ENCODE peak calls at places on chromosomes 2 and 18, in seven cellular contexts. F is activated CD4-positive, alpha-beta T cell treated with anti-CD3 and anti-CD28 coated beads, Interleukin-2, amount 50 U/mL, for 24 hours; T is heart left ventricle; A is AG10803; Q is astrocyte of the spinal cord; R is DMS153; D is T-cell. S is an unnamed sample.

GRCh38 chr2:240368746-240369724 is 66.4 kb upstream of the GPC1 start:
- DNase-seq in Q (no peak), T (peak; percentile 87), R (no peak), A (peak; percentile 16), F (no peak), D (no peak), S (no peak)

GRCh38 chr2:126902152-126902835 is 3.6 kb downstream of the TEX51 start:
- DNase-seq in A (no peak), F (no peak), T (no peak), R (no peak), Q (no peak), D (no peak), S (peak; percentile 11)

GRCh38 chr2:174331731-174332606 is 2.8 kb upstream of the SP9 start:
- DNase-seq in Q (no peak), R (no peak), D (no peak), A (no peak), T (peak; percentile 39), F (no peak), S (no peak)

GRCh38 chr2:242020196-242021004 is 150.9 kb downstream of the RTP5 start:
- DNase-seq in T (no peak), R (peak; percentile 33), A (peak; percentile 27), D (no peak), F (no peak), Q (peak; percentile 37), S (peak; percentile 58)

GRCh38 chr18:50560681-50561629 is 1.1 kb downstream of the MAPK4 start:
- DNase-seq in R (no peak), A (no peak), F (no peak), D (no peak), T (no peak), Q (no peak), S (peak; percentile 13)

GRCh38 chr2:2573205-2573604 is 242.1 kb upstream of the MYT1L start:
- DNase-seq in Q (no peak), R (no peak), F (no peak), T (no peak), A (no peak), D (no peak), S (no peak)

GRCh38 chr2:155600296-155600695 is 732.2 kb downstream of the NR4A2 start:
- DNase-seq in D (no peak), A (no peak), F (no peak), R (no peak), Q (no peak), T (no peak), S (no peak)

GRCh38 chr18:45505497-45506206 is 109.6 kb upstream of the SLC14A2 start:
- DNase-seq in T (no peak), F (no peak), Q (peak; percentile 74), A (peak; percentile 32), R (no peak), D (no peak), S (no peak)

GRCh38 chr2:233037078-233037477 is 4.6 kb downstream of the NEU2 start:
- DNase-seq in T (no peak), F (no peak), A (peak; percentile 53), Q (no peak), D (no peak), R (no peak), S (no peak)

GRCh38 chr2:65064728-65065552 is 8.7 kb downstream of the CEP68 start:
- DNase-seq in A (peak; percentile 94), Q (peak; percentile 93), D (peak; percentile 37), F (no peak), R (peak; percentile 47), T (no peak), S (peak; percentile 45)

GRCh38 chr2:191150451-191151314 is at the start of gene STAT4:
- DNase-seq in Q (peak; percentile 48), R (no peak), F (peak; percentile 51), T (peak; percentile 69), A (no peak), D (peak; percentile 86), S (peak; percentile 29)

GRCh38 chr2:181309161-181309560 is 148.0 kb upstream of the ITGA4 start:
- DNase-seq in D (no peak), R (no peak), F (no peak), A (no peak), T (no peak), Q (no peak), S (no peak)

GRCh38 chr2:109385506-109385905 is 228.3 kb downstream of the SEPTIN10 start:
- DNase-seq in A (no peak), F (no peak), R (no peak), T (peak; percentile 32), Q (no peak), D (no peak), S (no peak)

GRCh38 chr2:159637988-159638501 is 21.7 kb upstream of the BAZ2B start:
- DNase-seq in F (no peak), R (no peak), A (peak; percentile 76), T (no peak), D (no peak), Q (peak; percentile 96), S (no peak)

GRCh38 chr2:177419274-177419673 is 26.7 kb downstream of the AGPS start:
- DNase-seq in F (no peak), Q (peak; percentile 63), R (no peak), A (peak; percentile 80), D (no peak), T (no peak), S (no peak)

GRCh38 chr2:165825041-165825440 is 31.0 kb upstream of the GALNT3 start:
- DNase-seq in A (peak; percentile 11), F (no peak), T (no peak), Q (peak; percentile 69), R (peak; percentile 81), D (no peak), S (no peak)

GRCh38 chr2:120710256-120710655 is 25.4 kb upstream of the GLI2 start:
- DNase-seq in D (no peak), Q (peak; percentile 50), F (no peak), A (peak; percentile 46), R (no peak), T (no peak), S (no peak)

GRCh38 chr2:107585851-107586250 is 240.8 kb upstream of the RGPD4 start:
- DNase-seq in T (no peak), Q (peak; percentile 54), A (no peak), D (no peak), R (no peak), F (no peak), S (no peak)

GRCh38 chr2:8552264-8552913 is 129.5 kb upstream of the ID2 start:
- DNase-seq in T (no peak), D (no peak), F (no peak), R (no peak), Q (no peak), A (no peak), S (no peak)

GRCh38 chr2:14907014-14907612 is 274.6 kb downstream of the LRATD1 start:
- DNase-seq in F (no peak), Q (no peak), A (peak; percentile 6), R (no peak), T (no peak), D (no peak), S (no peak)

GRCh38 chr2:172927381-172928357 is 148.0 kb upstream of the MAP3K20 start:
- DNase-seq in D (no peak), R (no peak), Q (peak; percentile 88), F (no peak), A (peak; percentile 65), T (no peak), S (peak; percentile 41)

GRCh38 chr2:216078776-216079175 is 2.8 kb downstream of the PECR start:
- DNase-seq in A (no peak), D (no peak), Q (no peak), T (no peak), F (no peak), R (no peak), S (no peak)

GRCh38 chr2:69939722-69940121 is 21.7 kb downstream of the ASPRV1 start:
- DNase-seq in F (no peak), A (no peak), T (no peak), R (no peak), D (no peak), Q (no peak), S (no peak)

GRCh38 chr2:109269956-109270757 is 141.2 kb downstream of the SH3RF3 start:
- DNase-seq in T (peak; percentile 31), F (no peak), Q (no peak), A (no peak), D (no peak), R (peak; percentile 38), S (no peak)

GRCh38 chr2:239380831-239381708 is 19.8 kb downstream of the HDAC4 start:
- DNase-seq in A (no peak), T (no peak), F (peak; percentile 32), Q (no peak), R (no peak), D (peak; percentile 81), S (no peak)

GRCh38 chr2:42223822-42224268 is 54.7 kb downstream of the EML4 start:
- DNase-seq in Q (peak; percentile 28), F (no peak), D (no peak), R (no peak), T (no peak), A (peak; percentile 61), S (no peak)

S was measured in uterus.